ENCODE peak calls at places on chromosome 17, in five cellular contexts. F, R, M, O and C are unnamed samples.

GRCh38 chr17:74330446-74330845 is 4.4 kb downstream of the KIF19 start:
- DNase-seq in F (no peak), R (no peak), M (no peak), O (no peak), C (no peak)

GRCh38 chr17:78973196-78973595 is 6.5 kb downstream of the LGALS3BP start:
- DNase-seq in F (no peak), R (peak; percentile 34), M (no peak), O (no peak), C (no peak)

GRCh38 chr17:71338396-71338795 is 782.4 kb upstream of the SOX9 start:
- DNase-seq in F (no peak), R (peak; percentile 42), M (peak; percentile 14), O (no peak), C (no peak)

GRCh38 chr17:8131844-8132441 is 8.0 kb upstream of the HES7 start:
- DNase-seq in F (no peak), R (no peak), M (no peak), O (no peak), C (no peak)

GRCh38 chr17:9230346-9230745 is 209.0 kb downstream of the NTN1 start:
- DNase-seq in F (no peak), R (no peak), M (no peak), O (no peak), C (no peak)

GRCh38 chr17:4182043-4182442 is 39.0 kb downstream of the CYB5D2 start:
- DNase-seq in F (no peak), R (no peak), M (no peak), O (no peak), C (no peak)

GRCh38 chr17:74601944-74602572 is 10.0 kb upstream of the CD300LD start:
- DNase-seq in F (no peak), R (peak; percentile 57), M (peak; percentile 79), O (peak; percentile 38), C (peak; percentile 66)

GRCh38 chr17:72699566-72699965 is 392.9 kb downstream of the SLC39A11 start:
- DNase-seq in F (no peak), R (peak; percentile 64), M (no peak), O (no peak), C (no peak)

GRCh38 chr17:57521606-57522435 is 223.3 kb downstream of the CCDC182 start:
- DNase-seq in F (no peak), R (no peak), M (no peak), O (no peak), C (no peak)

GRCh38 chr17:68785565-68786486 is 169.4 kb downstream of the ABCA8 start:
- DNase-seq in F (no peak), R (no peak), M (no peak), O (no peak), C (no peak)
- TF ChIP-seq CTCF in F (no peak), R (no peak), M (peak; percentile 9), O (no peak), C (no peak)

GRCh38 chr17:2592974-2593845 is at the start of gene PAFAH1B1:
- DNase-seq in F (peak; percentile 93), R (peak; percentile 95), M (peak; percentile 92), O (peak; percentile 93), C (peak; percentile 93)
- TF ChIP-seq CTCF in F (peak; percentile 44), R (no peak), M (peak; percentile 23), O (no peak), C (no peak)

GRCh38 chr17:35596530-35597233 is 9.6 kb downstream of the AP2B1 start:
- DNase-seq in F (no peak), R (no peak), M (no peak), O (no peak), C (no peak)
- TF ChIP-seq CTCF in F (no peak), R (no peak), M (no peak), O (no peak), C (no peak)

DNA sequence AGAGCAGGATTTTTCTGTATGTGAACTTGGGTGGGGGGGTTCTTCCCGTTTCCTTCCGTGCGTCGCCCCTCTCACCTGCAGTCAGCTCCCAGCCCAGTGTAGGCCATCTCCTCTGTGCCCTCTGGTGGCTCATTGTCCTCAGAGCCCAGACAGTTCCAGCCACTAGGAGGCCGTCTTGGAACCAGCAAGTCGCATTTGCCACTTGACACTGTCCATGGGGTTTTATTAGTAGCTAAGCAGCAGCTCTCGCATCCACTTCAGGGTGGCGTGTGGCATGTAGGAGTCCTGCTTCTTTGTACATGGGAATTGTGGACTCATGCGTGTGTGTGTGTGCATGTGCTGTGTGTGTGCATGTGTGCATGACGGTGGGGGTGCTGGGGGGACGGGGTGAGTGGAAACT is 74.0 kb downstream of the SEC14L1 start:
- DNase-seq in F (no peak), R (peak; percentile 51), M (peak; percentile 73), O (peak; percentile 48), C (peak; percentile 58)
- TF ChIP-seq CTCF in F (peak; percentile 26), R (peak; percentile 63), M (peak; percentile 69), O (peak; percentile 46), C (peak; percentile 38)

DNA sequence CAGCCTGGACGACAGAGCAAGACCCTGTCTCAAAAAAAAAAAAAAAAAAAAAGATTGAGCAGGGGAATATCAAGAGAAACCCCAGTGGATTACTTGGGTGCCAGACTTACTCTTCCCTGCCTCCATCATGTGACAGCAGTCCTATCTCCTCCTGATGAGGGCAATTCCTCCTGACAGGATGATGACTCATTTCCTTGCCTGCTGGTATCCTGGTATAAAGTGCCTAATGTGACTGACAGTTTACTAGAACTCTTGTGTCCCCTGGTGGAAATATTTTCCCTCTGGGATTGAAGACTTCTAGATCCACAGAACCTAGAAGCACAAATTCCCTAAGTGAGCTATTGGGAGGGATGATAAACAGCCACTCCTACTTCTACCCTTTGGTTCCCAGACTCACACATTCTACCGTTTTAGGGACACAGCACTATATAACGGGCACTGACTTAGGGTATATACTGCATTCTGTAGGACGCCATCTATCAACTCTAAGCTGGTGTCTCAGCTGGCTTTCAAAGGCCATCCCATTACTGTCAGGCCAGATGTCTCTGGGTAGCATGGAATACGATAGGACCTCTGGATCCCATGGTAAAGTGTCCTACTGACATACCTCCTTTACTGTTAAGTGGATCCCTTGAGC is 114.6 kb upstream of the MED13 start:
- DNase-seq in F (no peak), R (peak; percentile 56), M (peak; percentile 85), O (no peak), C (peak; percentile 8)
- TF ChIP-seq CTCF in F (no peak), R (no peak), M (peak; percentile 60), O (no peak), C (no peak)

GRCh38 chr17:65800655-65801054 is 239.2 kb upstream of the AXIN2 start:
- DNase-seq in F (no peak), R (no peak), M (no peak), O (no peak), C (no peak)

GRCh38 chr17:65797101-65797500 is 235.7 kb upstream of the AXIN2 start:
- DNase-seq in F (no peak), R (no peak), M (no peak), O (no peak), C (no peak)

GRCh38 chr17:65799869-65800268 is 238.4 kb upstream of the AXIN2 start:
- DNase-seq in F (no peak), R (no peak), M (no peak), O (no peak), C (no peak)

GRCh38 chr17:65799454-65799853 is 238.0 kb upstream of the AXIN2 start:
- DNase-seq in F (no peak), R (no peak), M (no peak), O (no peak), C (no peak)

DNA sequence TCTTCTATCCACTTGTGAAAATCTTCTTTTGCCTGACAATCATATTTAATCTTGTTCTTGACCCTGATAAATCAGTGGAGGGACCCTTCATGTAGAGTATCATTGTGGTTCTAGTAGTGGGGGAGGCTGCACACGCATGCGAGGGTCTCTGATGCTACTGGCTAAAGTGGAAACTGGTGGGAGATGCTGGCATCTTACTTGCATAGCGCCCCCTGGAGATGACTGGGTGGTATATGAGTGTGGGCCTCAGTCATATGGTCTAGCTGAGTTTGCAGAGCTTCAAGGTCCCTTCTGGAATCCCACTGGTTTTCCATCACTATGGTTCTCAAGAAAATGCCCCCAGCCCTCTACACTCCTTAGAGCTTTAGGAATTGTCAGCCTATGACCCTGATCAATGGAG is 236.4 kb upstream of the AXIN2 start:
- DNase-seq in F (no peak), R (no peak), M (no peak), O (no peak), C (no peak)
- TF ChIP-seq CTCF in F (no peak), R (peak; percentile 35), M (no peak), O (no peak), C (peak; percentile 20)